ENCODE peak calls at places on chromosomes 5 and 9, in five cellular contexts. One of them, this sample, is unnamed. For H3K36me3, the result is how much of the 10 kb centered on the place peaks cover.

GRCh38 chr9:126052791-126053190 is 273.8 kb upstream of the MVB12B start:
- DNase-seq in right lobe of liver: no peak
- DNase-seq in endothelial cell of umbilical vein: no peak
- DNase-seq in IMR-90: no peak
- DNase-seq in stomach: no peak
- DNase-seq in this sample: no peak

GRCh38 chr5:39217365-39218281 is 1.7 kb downstream of the FYB1 start:
- DNase-seq in right lobe of liver: peak
- DNase-seq in stomach: peak
- DNase-seq in IMR-90: peak
- DNase-seq in endothelial cell of umbilical vein: peak
- DNase-seq in this sample: peak

GRCh38 chr5:34656700-34657549 is 797 bp downstream of the RAI14 start:
- DNase-seq in IMR-90: no peak
- DNase-seq in right lobe of liver: peak
- DNase-seq in endothelial cell of umbilical vein: peak
- DNase-seq in stomach: peak
- DNase-seq in this sample: peak

GRCh38 chr5:171747061-171747859 is 38.4 kb upstream of the SMIM23 start:
- DNase-seq in right lobe of liver: no peak
- DNase-seq in IMR-90: no peak
- DNase-seq in endothelial cell of umbilical vein: no peak
- DNase-seq in stomach: no peak
- DNase-seq in this sample: no peak

GRCh38 chr9:88583901-88584596 is 49.1 kb downstream of the NXNL2 start:
- DNase-seq in endothelial cell of umbilical vein: peak
- DNase-seq in stomach: no peak
- DNase-seq in IMR-90: peak
- DNase-seq in right lobe of liver: no peak
- DNase-seq in this sample: no peak

GRCh38 chr5:156834916-156835315 is 15.2 kb upstream of the PPP1R2B start:
- DNase-seq in IMR-90: no peak
- DNase-seq in right lobe of liver: no peak
- DNase-seq in stomach: no peak
- DNase-seq in endothelial cell of umbilical vein: no peak
- DNase-seq in this sample: no peak

GRCh38 chr5:139738777-139739611 is 56.6 kb upstream of the PSD2 start:
- DNase-seq in endothelial cell of umbilical vein: no peak
- DNase-seq in right lobe of liver: no peak
- DNase-seq in IMR-90: no peak
- DNase-seq in stomach: peak
- DNase-seq in this sample: no peak

GRCh38 chr9:127093319-127094020 is 29.0 kb downstream of the ANGPTL2 start:
- DNase-seq in endothelial cell of umbilical vein: no peak
- DNase-seq in IMR-90: no peak
- DNase-seq in stomach: no peak
- DNase-seq in right lobe of liver: no peak
- DNase-seq in this sample: no peak

GRCh38 chr5:126016256-126016655 is 407.0 kb upstream of the GRAMD2B start:
- DNase-seq in IMR-90: no peak
- DNase-seq in right lobe of liver: peak
- DNase-seq in stomach: no peak
- DNase-seq in endothelial cell of umbilical vein: no peak
- DNase-seq in this sample: peak

GRCh38 chr9:21336467-21336866 is 1.3 kb upstream of the KLHL9 start:
- DNase-seq in endothelial cell of umbilical vein: no peak
- DNase-seq in stomach: no peak
- DNase-seq in right lobe of liver: no peak
- DNase-seq in IMR-90: no peak
- DNase-seq in this sample: no peak

GRCh38 chr9:135158572-135158937 is 71.1 kb downstream of the OLFM1 start:
- DNase-seq in stomach: no peak
- DNase-seq in endothelial cell of umbilical vein: no peak
- DNase-seq in right lobe of liver: no peak
- DNase-seq in IMR-90: no peak
- DNase-seq in this sample: no peak

GRCh38 chr5:176776141-176776865 is 34.1 kb upstream of the UNC5A start:
- DNase-seq in endothelial cell of umbilical vein: no peak
- DNase-seq in IMR-90: no peak
- DNase-seq in right lobe of liver: no peak
- DNase-seq in stomach: no peak
- DNase-seq in this sample: peak

GRCh38 chr5:167699434-167699833 is 592.0 kb upstream of the WWC1 start:
- DNase-seq in IMR-90: peak
- DNase-seq in right lobe of liver: no peak
- DNase-seq in endothelial cell of umbilical vein: peak
- DNase-seq in stomach: no peak
- DNase-seq in this sample: no peak

GRCh38 chr9:98064623-98065392 is 8.3 kb downstream of the NANS start:
- DNase-seq in endothelial cell of umbilical vein: no peak
- DNase-seq in right lobe of liver: no peak
- DNase-seq in IMR-90: no peak
- DNase-seq in stomach: no peak
- DNase-seq in this sample: peak
- H3K36me3 ChIP-seq in endothelial cell of umbilical vein: under half
- H3K36me3 ChIP-seq in right lobe of liver: under half
- H3K36me3 ChIP-seq in IMR-90: under half
- H3K36me3 ChIP-seq in stomach: half or more
- H3K36me3 ChIP-seq in this sample: under half

GRCh38 chr9:133149130-133150015 is 14.3 kb downstream of the GBGT1 start:
- DNase-seq in IMR-90: peak
- DNase-seq in endothelial cell of umbilical vein: peak
- DNase-seq in stomach: peak
- DNase-seq in right lobe of liver: peak
- DNase-seq in this sample: peak
- TF ChIP-seq POLR2A in IMR-90: no peak
- TF ChIP-seq POLR2A in endothelial cell of umbilical vein: peak
- TF ChIP-seq POLR2A in stomach: no peak
- TF ChIP-seq POLR2A in right lobe of liver: peak
- TF ChIP-seq POLR2A in this sample: no peak

GRCh38 chr9:130738281-130738680 is 44.7 kb downstream of the EXOSC2 start:
- DNase-seq in endothelial cell of umbilical vein: no peak
- DNase-seq in IMR-90: no peak
- DNase-seq in stomach: no peak
- DNase-seq in right lobe of liver: no peak
- DNase-seq in this sample: no peak

GRCh38 chr9:130741024-130741305 is 47.4 kb downstream of the EXOSC2 start:
- DNase-seq in right lobe of liver: no peak
- DNase-seq in IMR-90: no peak
- DNase-seq in endothelial cell of umbilical vein: no peak
- DNase-seq in stomach: no peak
- DNase-seq in this sample: no peak

GRCh38 chr9:130736834-130737233 is 43.3 kb downstream of the EXOSC2 start:
- DNase-seq in IMR-90: no peak
- DNase-seq in stomach: no peak
- DNase-seq in endothelial cell of umbilical vein: no peak
- DNase-seq in right lobe of liver: no peak
- DNase-seq in this sample: no peak

GRCh38 chr9:130740218-130741023 is 46.8 kb downstream of the EXOSC2 start:
- DNase-seq in endothelial cell of umbilical vein: no peak
- DNase-seq in IMR-90: no peak
- DNase-seq in right lobe of liver: no peak
- DNase-seq in stomach: no peak
- DNase-seq in this sample: no peak

GRCh38 chr9:130739081-130739480 is 45.5 kb downstream of the EXOSC2 start:
- DNase-seq in stomach: no peak
- DNase-seq in right lobe of liver: no peak
- DNase-seq in endothelial cell of umbilical vein: no peak
- DNase-seq in IMR-90: no peak
- DNase-seq in this sample: no peak
- TF ChIP-seq CTCF in stomach: no peak
- TF ChIP-seq CTCF in right lobe of liver: no peak
- TF ChIP-seq CTCF in endothelial cell of umbilical vein: no peak
- TF ChIP-seq CTCF in IMR-90: no peak
- TF ChIP-seq CTCF in this sample: no peak

GRCh38 chr5:132766020-132766805 is 10.8 kb downstream of the SEPTIN8 start:
- DNase-seq in stomach: no peak
- DNase-seq in right lobe of liver: no peak
- DNase-seq in endothelial cell of umbilical vein: no peak
- DNase-seq in IMR-90: no peak
- DNase-seq in this sample: no peak
- H3K36me3 ChIP-seq in stomach: under half
- H3K36me3 ChIP-seq in right lobe of liver: under half
- H3K36me3 ChIP-seq in endothelial cell of umbilical vein: under half
- H3K36me3 ChIP-seq in IMR-90: under half
- H3K36me3 ChIP-seq in this sample: under half

GRCh38 chr9:124769451-124770358 is 1.4 kb downstream of the NR6A1 start:
- DNase-seq in endothelial cell of umbilical vein: peak
- DNase-seq in IMR-90: no peak
- DNase-seq in stomach: no peak
- DNase-seq in right lobe of liver: peak
- DNase-seq in this sample: peak
- TF ChIP-seq POLR2A in endothelial cell of umbilical vein: no peak
- TF ChIP-seq POLR2A in IMR-90: no peak
- TF ChIP-seq POLR2A in stomach: no peak
- TF ChIP-seq POLR2A in right lobe of liver: no peak
- TF ChIP-seq POLR2A in this sample: no peak

GRCh38 chr9:14434971-14435718 is 121.2 kb upstream of the NFIB start:
- DNase-seq in endothelial cell of umbilical vein: no peak
- DNase-seq in right lobe of liver: no peak
- DNase-seq in stomach: no peak
- DNase-seq in IMR-90: no peak
- DNase-seq in this sample: no peak

GRCh38 chr9:14435871-14436270 is 121.9 kb upstream of the NFIB start:
- DNase-seq in right lobe of liver: no peak
- DNase-seq in IMR-90: no peak
- DNase-seq in stomach: no peak
- DNase-seq in endothelial cell of umbilical vein: no peak
- DNase-seq in this sample: no peak

GRCh38 chr9:14433293-14433818 is 119.4 kb upstream of the NFIB start:
- DNase-seq in endothelial cell of umbilical vein: peak
- DNase-seq in IMR-90: no peak
- DNase-seq in right lobe of liver: no peak
- DNase-seq in stomach: no peak
- DNase-seq in this sample: no peak

GRCh38 chr9:14437336-14438231 is 123.6 kb upstream of the NFIB start:
- DNase-seq in right lobe of liver: peak
- DNase-seq in stomach: no peak
- DNase-seq in IMR-90: no peak
- DNase-seq in endothelial cell of umbilical vein: peak
- DNase-seq in this sample: peak

GRCh38 chr9:14433841-14434511 is 120.0 kb upstream of the NFIB start:
- DNase-seq in endothelial cell of umbilical vein: no peak
- DNase-seq in stomach: no peak
- DNase-seq in right lobe of liver: no peak
- DNase-seq in IMR-90: peak
- DNase-seq in this sample: peak
- TF ChIP-seq CTCF in endothelial cell of umbilical vein: peak
- TF ChIP-seq CTCF in stomach: no peak
- TF ChIP-seq CTCF in right lobe of liver: peak
- TF ChIP-seq CTCF in IMR-90: peak
- TF ChIP-seq CTCF in this sample: peak

DNA sequence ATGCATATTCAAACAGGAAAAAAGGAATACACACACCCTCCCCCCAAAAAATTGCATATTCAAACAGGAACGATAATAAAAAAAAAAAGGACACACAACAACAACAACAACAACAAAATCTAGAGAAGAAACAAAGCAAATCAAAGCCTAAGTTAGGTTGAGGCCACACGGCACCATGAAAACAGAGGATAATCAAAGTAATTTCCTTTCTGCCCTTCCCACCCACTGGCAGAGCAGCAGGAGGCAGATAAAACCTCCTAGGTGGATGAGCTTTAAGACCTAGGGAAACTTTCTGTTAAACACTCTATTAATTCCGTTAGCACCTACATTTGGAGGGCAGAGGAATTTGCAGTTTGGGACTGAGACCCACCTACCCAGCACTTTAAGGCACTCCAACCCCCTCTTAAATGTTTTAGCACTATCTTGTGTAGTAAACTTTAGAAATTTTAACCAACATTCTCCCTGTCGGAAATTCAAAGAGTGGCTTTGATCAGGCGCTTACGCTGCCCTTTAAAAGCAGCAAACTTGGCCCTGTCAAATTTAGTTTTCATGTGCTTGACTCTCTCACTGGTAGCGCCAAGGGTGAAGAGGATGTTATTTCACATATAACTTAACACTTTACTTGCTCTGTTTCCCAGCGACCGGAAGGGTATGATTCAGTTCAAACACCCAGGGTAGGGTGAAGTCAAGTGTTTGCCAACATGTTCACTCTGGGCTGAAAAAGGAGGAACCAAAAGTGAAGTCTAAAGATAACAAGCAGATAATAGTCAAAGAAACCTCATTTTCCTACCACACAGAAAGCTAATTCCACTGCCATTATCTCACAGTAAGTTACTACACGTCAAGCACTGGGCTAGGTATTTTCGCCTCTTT is 9.2 kb downstream of the ENC1 start:
- DNase-seq in endothelial cell of umbilical vein: peak
- DNase-seq in IMR-90: peak
- DNase-seq in right lobe of liver: no peak
- DNase-seq in stomach: no peak
- DNase-seq in this sample: no peak
- H3K36me3 ChIP-seq in endothelial cell of umbilical vein: under half
- H3K36me3 ChIP-seq in IMR-90: under half
- H3K36me3 ChIP-seq in right lobe of liver: under half
- H3K36me3 ChIP-seq in stomach: under half
- H3K36me3 ChIP-seq in this sample: under half

This sample was measured in testis.